ENCODE peak calls at places on chromosomes 1 and 21, in eight cellular contexts. C, A, J, V, N, D, E and M are unnamed samples.

GRCh38 chr21:44955141-44955802 is 15.4 kb downstream of the SLX9 start:
- DNase-seq in C (no peak), A (no peak), J (no peak), V (no peak), N (no peak), D (no peak), E (peak; percentile 71), M (no peak)

GRCh38 chr1:62712625-62713243 is 24.5 kb upstream of the DOCK7 start:
- DNase-seq in C (no peak), A (no peak), J (no peak), V (no peak), N (no peak), D (no peak), E (no peak), M (no peak)

GRCh38 chr1:60709426-60709825 is 372.9 kb upstream of the NFIA start:
- DNase-seq in C (no peak), A (no peak), J (no peak), V (no peak), N (no peak), D (no peak), E (no peak), M (no peak)

GRCh38 chr1:157353546-157353945 is 198.8 kb downstream of the FCRL5 start:
- DNase-seq in C (no peak), A (no peak), J (no peak), V (no peak), N (no peak), D (no peak), E (no peak), M (no peak)

GRCh38 chr1:119712342-119713038 is 756 bp downstream of the PHGDH start:
- DNase-seq in C (no peak), A (peak; percentile 87), J (peak; percentile 94), V (peak; percentile 94), N (peak; percentile 69), D (peak; percentile 19), E (no peak), M (peak; percentile 65)

GRCh38 chr1:228011721-228012311 is 5.0 kb downstream of the WNT3A start:
- DNase-seq in C (no peak), A (no peak), J (no peak), V (peak; percentile 54), N (no peak), D (no peak), E (peak; percentile 58), M (no peak)

GRCh38 chr1:246947255-246947654 is 15.5 kb upstream of the AHCTF1 start:
- DNase-seq in C (no peak), A (peak; percentile 77), J (no peak), V (peak; percentile 88), N (peak; percentile 20), D (no peak), E (no peak), M (peak; percentile 23)

GRCh38 chr1:162035241-162035640 is 11.6 kb upstream of the OLFML2B start:
- DNase-seq in C (no peak), A (no peak), J (no peak), V (no peak), N (no peak), D (no peak), E (no peak), M (no peak)

GRCh38 chr1:177567393-177567792 is 396.6 kb downstream of the BRINP2 start:
- DNase-seq in C (no peak), A (no peak), J (peak; percentile 58), V (no peak), N (no peak), D (peak; percentile 19), E (no peak), M (no peak)

GRCh38 chr1:45299981-45300668 is 26.6 kb upstream of the HPDL start:
- DNase-seq in C (no peak), A (no peak), J (peak; percentile 86), V (peak; percentile 73), N (no peak), D (peak; percentile 51), E (no peak), M (peak; percentile 31)

GRCh38 chr1:54811066-54811465 is 9.9 kb upstream of the TTC22 start:
- DNase-seq in C (no peak), A (peak; percentile 32), J (no peak), V (no peak), N (no peak), D (no peak), E (no peak), M (peak; percentile 4)

GRCh38 chr21:30613836-30614235 is at the start of gene KRTAP6-1:
- DNase-seq in C (no peak), A (no peak), J (no peak), V (no peak), N (no peak), D (no peak), E (no peak), M (no peak)

GRCh38 chr1:236394016-236394481 is at the start of gene EDARADD:
- DNase-seq in C (no peak), A (no peak), J (no peak), V (no peak), N (no peak), D (no peak), E (no peak), M (no peak)

GRCh38 chr1:147756336-147756735 is 4.1 kb downstream of the GJA5 start:
- DNase-seq in C (no peak), A (no peak), J (no peak), V (no peak), N (no peak), D (no peak), E (no peak), M (no peak)

GRCh38 chr1:241985787-241986186 is 13.1 kb downstream of the MAP1LC3C start:
- DNase-seq in C (no peak), A (no peak), J (peak; percentile 83), V (no peak), N (no peak), D (peak; percentile 38), E (no peak), M (peak; percentile 24)

GRCh38 chr1:242890211-242890741 is 364.8 kb downstream of the CEP170 start:
- DNase-seq in C (no peak), A (no peak), J (peak; percentile 80), V (no peak), N (no peak), D (no peak), E (no peak), M (no peak)

GRCh38 chr1:44377925-44378784 is 23.1 kb upstream of the ERI3 start:
- DNase-seq in C (no peak), A (no peak), J (peak; percentile 95), V (no peak), N (peak; percentile 24), D (peak; percentile 32), E (no peak), M (peak; percentile 24)

GRCh38 chr1:8017495-8018310 is 8.4 kb downstream of the ERRFI1 start:
- DNase-seq in C (no peak), A (no peak), J (no peak), V (no peak), N (peak; percentile 59), D (no peak), E (no peak), M (no peak)
- H3K4me1 ChIP-seq in C (no peaks in the 10 kb centered on the region), A (peaks cover 95% of the 10 kb centered on the region), J (peaks cover 74% of the 10 kb centered on the region), V (peaks cover 79% of the 10 kb centered on the region), N (peaks cover 28% of the 10 kb centered on the region), D (peaks cover 81% of the 10 kb centered on the region), E (peaks cover 3% of the 10 kb centered on the region), M (peaks cover 29% of the 10 kb centered on the region)

GRCh38 chr1:9233241-9233941 is 1.2 kb upstream of the H6PD start:
- DNase-seq in C (no peak), A (peak; percentile 95), J (no peak), V (peak; percentile 95), N (peak; percentile 32), D (no peak), E (peak; percentile 91), M (peak; percentile 68)
- TF ChIP-seq POLR2AphosphoS5 in C (no peak), A (peak; percentile 87), J (no peak), V (peak; percentile 82), N (peak; percentile 23), D (no peak), E (peak; percentile 92), M (peak; percentile 54)

GRCh38 chr21:35223480-35224156 is 174.5 kb upstream of the RUNX1 start:
- DNase-seq in C (no peak), A (no peak), J (no peak), V (no peak), N (no peak), D (no peak), E (no peak), M (no peak)

GRCh38 chr21:35226302-35226701 is 177.2 kb upstream of the RUNX1 start:
- DNase-seq in C (no peak), A (no peak), J (no peak), V (no peak), N (no peak), D (no peak), E (no peak), M (no peak)

GRCh38 chr21:35226960-35227741 is 178.0 kb upstream of the RUNX1 start:
- DNase-seq in C (peak; percentile 74), A (no peak), J (no peak), V (no peak), N (no peak), D (no peak), E (no peak), M (peak; percentile 39)

GRCh38 chr21:35227774-35228173 is 178.7 kb upstream of the RUNX1 start:
- DNase-seq in C (no peak), A (no peak), J (no peak), V (no peak), N (no peak), D (no peak), E (no peak), M (peak; percentile 41)

DNA sequence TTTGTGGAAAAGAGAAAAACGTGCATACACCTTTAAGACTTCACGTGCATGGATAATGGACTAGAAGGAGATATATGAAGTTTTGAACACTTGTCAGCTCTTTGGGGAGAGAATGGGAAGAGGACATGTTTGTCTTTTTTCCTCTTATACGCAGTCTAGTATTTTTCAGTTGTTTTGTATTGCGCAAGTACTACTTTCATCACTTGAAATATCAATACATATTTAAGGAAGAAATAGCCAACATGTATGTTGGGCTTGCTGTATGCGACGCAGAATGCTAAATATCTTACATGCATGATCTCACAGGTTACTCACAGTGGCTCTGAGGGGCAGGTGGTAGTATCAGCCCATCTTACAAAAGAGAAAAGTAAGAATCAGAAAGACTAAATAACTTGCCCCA is 176.5 kb upstream of the RUNX1 start:
- DNase-seq in C (no peak), A (no peak), J (no peak), V (no peak), N (no peak), D (no peak), E (no peak), M (no peak)
- H3K4me1 ChIP-seq in C (peaks cover 30% of the 10 kb centered on the region), A (peaks cover 7% of the 10 kb centered on the region), J (peaks cover 10% of the 10 kb centered on the region), V (peaks cover 5% of the 10 kb centered on the region), N (no peaks in the 10 kb centered on the region), D (peaks cover 29% of the 10 kb centered on the region), E (peaks cover 11% of the 10 kb centered on the region), M (no peaks in the 10 kb centered on the region)

GRCh38 chr1:92219028-92219427 is 1.3 kb downstream of the C1orf146 start:
- DNase-seq in C (no peak), A (no peak), J (no peak), V (no peak), N (no peak), D (no peak), E (no peak), M (no peak)
- TF ChIP-seq POLR2AphosphoS5 in C (no peak), A (no peak), J (no peak), V (no peak), N (no peak), D (no peak), E (no peak), M (no peak)

GRCh38 chr1:201011616-201012015 is 11.9 kb downstream of the KIF21B start:
- DNase-seq in C (no peak), A (no peak), J (no peak), V (no peak), N (no peak), D (no peak), E (peak; percentile 66), M (no peak)
- H3K4me1 ChIP-seq in C (peaks cover 8% of the 10 kb centered on the region), A (peaks cover 32% of the 10 kb centered on the region), J (peaks cover 33% of the 10 kb centered on the region), V (peaks cover 5% of the 10 kb centered on the region), N (no peaks in the 10 kb centered on the region), D (no peaks in the 10 kb centered on the region), E (peaks cover 36% of the 10 kb centered on the region), M (peaks cover 17% of the 10 kb centered on the region)

GRCh38 chr1:109392788-109393580 is 4.7 kb downstream of the SORT1 start:
- DNase-seq in C (no peak), A (no peak), J (no peak), V (peak; percentile 87), N (peak; percentile 70), D (no peak), E (no peak), M (peak; percentile 73)
- TF ChIP-seq POLR2AphosphoS5 in C (no peak), A (no peak), J (no peak), V (peak; percentile 54), N (peak; percentile 69), D (no peak), E (peak; percentile 50), M (peak; percentile 62)